ENCODE peak calls at places on chromosomes 4 and X, in seven cellular contexts. One of them, this sample, is unnamed.

GRCh38 chrX:81957900-81958545 is 756.1 kb downstream of the SH3BGRL start:
- DNase-seq in brain microvascular endothelial cell: no peak
- DNase-seq in endothelial cell: no peak
- DNase-seq in IMR-90: peak
- DNase-seq in NB4: peak
- DNase-seq in CD4-positive, alpha-beta T cell: no peak
- DNase-seq in A549: peak
- DNase-seq in this sample: no peak

GRCh38 chrX:140762061-140762460 is 52.5 kb downstream of the LINC00632 start:
- DNase-seq in brain microvascular endothelial cell: peak
- DNase-seq in endothelial cell: peak
- DNase-seq in IMR-90: peak
- DNase-seq in NB4: peak
- DNase-seq in CD4-positive, alpha-beta T cell: no peak
- DNase-seq in A549: peak
- DNase-seq in this sample: peak

GRCh38 chr4:16858275-16858752 is 40.1 kb downstream of the LDB2 start:
- DNase-seq in brain microvascular endothelial cell: peak
- DNase-seq in endothelial cell: peak
- DNase-seq in IMR-90: peak
- DNase-seq in NB4: no peak
- DNase-seq in CD4-positive, alpha-beta T cell: no peak
- DNase-seq in A549: no peak
- DNase-seq in this sample: no peak

GRCh38 chr4:177464026-177464425 is 21.8 kb upstream of the AGA start:
- DNase-seq in brain microvascular endothelial cell: no peak
- DNase-seq in endothelial cell: no peak
- DNase-seq in IMR-90: peak
- DNase-seq in NB4: no peak
- DNase-seq in CD4-positive, alpha-beta T cell: no peak
- DNase-seq in A549: no peak
- DNase-seq in this sample: no peak

GRCh38 chr4:4859010-4859798 is at the start of gene MSX1:
- DNase-seq in brain microvascular endothelial cell: peak
- DNase-seq in endothelial cell: peak
- DNase-seq in IMR-90: peak
- DNase-seq in NB4: peak
- DNase-seq in CD4-positive, alpha-beta T cell: no peak
- DNase-seq in A549: peak
- DNase-seq in this sample: peak

GRCh38 chr4:141642711-141643110 is 6.3 kb downstream of the IL15 start:
- DNase-seq in brain microvascular endothelial cell: no peak
- DNase-seq in endothelial cell: no peak
- DNase-seq in IMR-90: no peak
- DNase-seq in NB4: no peak
- DNase-seq in CD4-positive, alpha-beta T cell: no peak
- DNase-seq in A549: peak
- DNase-seq in this sample: no peak

GRCh38 chr4:40057540-40058091 is 966 bp downstream of the N4BP2 start:
- DNase-seq in brain microvascular endothelial cell: peak
- DNase-seq in endothelial cell: peak
- DNase-seq in IMR-90: peak
- DNase-seq in NB4: peak
- DNase-seq in CD4-positive, alpha-beta T cell: peak
- DNase-seq in A549: peak
- DNase-seq in this sample: peak

GRCh38 chrX:149021164-149021563 is 483.9 kb downstream of the IDS start:
- DNase-seq in brain microvascular endothelial cell: peak
- DNase-seq in endothelial cell: no peak
- DNase-seq in IMR-90: no peak
- DNase-seq in NB4: no peak
- DNase-seq in CD4-positive, alpha-beta T cell: no peak
- DNase-seq in A549: no peak
- DNase-seq in this sample: no peak

GRCh38 chr4:36243355-36244256 is 708 bp downstream of the ARAP2 start:
- DNase-seq in brain microvascular endothelial cell: no peak
- DNase-seq in endothelial cell: peak
- DNase-seq in IMR-90: peak
- DNase-seq in NB4: no peak
- DNase-seq in CD4-positive, alpha-beta T cell: peak
- DNase-seq in A549: peak
- DNase-seq in this sample: peak

GRCh38 chr4:92634891-92635290 is 331.1 kb downstream of the GRID2 start:
- DNase-seq in brain microvascular endothelial cell: no peak
- DNase-seq in endothelial cell: no peak
- DNase-seq in IMR-90: no peak
- DNase-seq in NB4: no peak
- DNase-seq in CD4-positive, alpha-beta T cell: no peak
- DNase-seq in A549: no peak
- DNase-seq in this sample: no peak

GRCh38 chr4:28774344-28774743 is 1913.7 kb downstream of the STIM2 start:
- DNase-seq in brain microvascular endothelial cell: no peak
- DNase-seq in endothelial cell: no peak
- DNase-seq in IMR-90: no peak
- DNase-seq in NB4: no peak
- DNase-seq in CD4-positive, alpha-beta T cell: no peak
- DNase-seq in A549: no peak
- DNase-seq in this sample: no peak

GRCh38 chr4:10526431-10527222 is 69.4 kb upstream of the ZNF518B start:
- DNase-seq in brain microvascular endothelial cell: no peak
- DNase-seq in endothelial cell: no peak
- DNase-seq in IMR-90: no peak
- DNase-seq in NB4: no peak
- DNase-seq in CD4-positive, alpha-beta T cell: no peak
- DNase-seq in A549: no peak
- DNase-seq in this sample: no peak

GRCh38 chrX:2521092-2521926 is 20.5 kb upstream of the DHRSX start:
- DNase-seq in brain microvascular endothelial cell: no peak
- DNase-seq in endothelial cell: no peak
- DNase-seq in IMR-90: no peak
- DNase-seq in NB4: peak
- DNase-seq in CD4-positive, alpha-beta T cell: no peak
- DNase-seq in A549: no peak
- DNase-seq in this sample: no peak

GRCh38 chrX:129478516-129478915 is 44.8 kb downstream of the SMARCA1 start:
- DNase-seq in brain microvascular endothelial cell: peak
- DNase-seq in endothelial cell: no peak
- DNase-seq in IMR-90: peak
- DNase-seq in NB4: no peak
- DNase-seq in CD4-positive, alpha-beta T cell: no peak
- DNase-seq in A549: no peak
- DNase-seq in this sample: no peak

GRCh38 chr4:154082760-154083530 is 294.1 kb upstream of the SFRP2 start:
- DNase-seq in brain microvascular endothelial cell: no peak
- DNase-seq in endothelial cell: peak
- DNase-seq in IMR-90: no peak
- DNase-seq in NB4: peak
- DNase-seq in CD4-positive, alpha-beta T cell: no peak
- DNase-seq in A549: peak
- DNase-seq in this sample: peak

GRCh38 chr4:73499996-73500765 is 18.6 kb downstream of the AFM start:
- DNase-seq in brain microvascular endothelial cell: no peak
- DNase-seq in endothelial cell: no peak
- DNase-seq in IMR-90: peak
- DNase-seq in NB4: no peak
- DNase-seq in CD4-positive, alpha-beta T cell: no peak
- DNase-seq in A549: no peak
- DNase-seq in this sample: no peak

GRCh38 chr4:156838761-156839160 is 132.8 kb downstream of the PDGFC start:
- DNase-seq in brain microvascular endothelial cell: no peak
- DNase-seq in endothelial cell: no peak
- DNase-seq in IMR-90: peak
- DNase-seq in NB4: no peak
- DNase-seq in CD4-positive, alpha-beta T cell: no peak
- DNase-seq in A549: no peak
- DNase-seq in this sample: no peak

GRCh38 chrX:71098302-71098701 is 2.7 kb downstream of the FOXO4 start:
- DNase-seq in brain microvascular endothelial cell: no peak
- DNase-seq in endothelial cell: peak
- DNase-seq in IMR-90: peak
- DNase-seq in NB4: peak
- DNase-seq in CD4-positive, alpha-beta T cell: peak
- DNase-seq in A549: peak
- DNase-seq in this sample: peak

GRCh38 chr4:4762909-4763814 is 96.3 kb upstream of the MSX1 start:
- DNase-seq in brain microvascular endothelial cell: peak
- DNase-seq in endothelial cell: peak
- DNase-seq in IMR-90: peak
- DNase-seq in NB4: peak
- DNase-seq in CD4-positive, alpha-beta T cell: no peak
- DNase-seq in A549: peak
- DNase-seq in this sample: no peak

GRCh38 chrX:129577473-129577872 is 37.4 kb downstream of the OCRL start:
- DNase-seq in brain microvascular endothelial cell: peak
- DNase-seq in endothelial cell: no peak
- DNase-seq in IMR-90: peak
- DNase-seq in NB4: no peak
- DNase-seq in CD4-positive, alpha-beta T cell: no peak
- DNase-seq in A549: peak
- DNase-seq in this sample: no peak

GRCh38 chrX:21384178-21384577 is 10.0 kb downstream of the CNKSR2 start:
- DNase-seq in brain microvascular endothelial cell: no peak
- DNase-seq in endothelial cell: no peak
- DNase-seq in IMR-90: no peak
- DNase-seq in NB4: no peak
- DNase-seq in CD4-positive, alpha-beta T cell: no peak
- DNase-seq in A549: no peak
- DNase-seq in this sample: no peak

GRCh38 chrX:21383546-21383945 is 9.3 kb downstream of the CNKSR2 start:
- DNase-seq in brain microvascular endothelial cell: no peak
- DNase-seq in endothelial cell: no peak
- DNase-seq in IMR-90: no peak
- DNase-seq in NB4: no peak
- DNase-seq in CD4-positive, alpha-beta T cell: no peak
- DNase-seq in A549: no peak
- DNase-seq in this sample: no peak

DNA sequence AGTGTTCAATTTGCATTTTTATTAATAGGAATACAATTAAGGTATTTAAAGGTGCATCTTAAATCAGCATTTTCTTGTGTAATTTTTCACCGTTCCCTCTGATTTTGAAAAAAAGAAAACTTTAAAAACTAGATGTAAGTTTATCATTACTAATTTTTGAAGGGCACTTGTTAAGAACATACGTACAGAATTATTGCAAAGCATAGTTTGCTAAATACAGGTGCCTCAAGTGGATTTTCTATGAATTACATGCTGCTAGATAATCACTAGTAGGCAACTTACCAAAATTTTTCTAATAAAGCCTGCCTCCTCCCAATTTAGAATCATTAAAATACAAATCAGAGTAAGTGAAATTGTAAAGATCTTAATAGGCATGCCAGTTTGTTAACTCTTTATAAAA is 8.5 kb downstream of the CNKSR2 start:
- DNase-seq in brain microvascular endothelial cell: no peak
- DNase-seq in endothelial cell: no peak
- DNase-seq in IMR-90: no peak
- DNase-seq in NB4: no peak
- DNase-seq in CD4-positive, alpha-beta T cell: no peak
- DNase-seq in A549: peak
- DNase-seq in this sample: no peak
- TF ChIP-seq CTCF in brain microvascular endothelial cell: peak
- TF ChIP-seq CTCF in endothelial cell: peak
- TF ChIP-seq CTCF in IMR-90: no peak
- TF ChIP-seq CTCF in NB4: no peak
- TF ChIP-seq CTCF in CD4-positive, alpha-beta T cell: peak
- TF ChIP-seq CTCF in A549: no peak
- TF ChIP-seq CTCF in this sample: peak

DNA sequence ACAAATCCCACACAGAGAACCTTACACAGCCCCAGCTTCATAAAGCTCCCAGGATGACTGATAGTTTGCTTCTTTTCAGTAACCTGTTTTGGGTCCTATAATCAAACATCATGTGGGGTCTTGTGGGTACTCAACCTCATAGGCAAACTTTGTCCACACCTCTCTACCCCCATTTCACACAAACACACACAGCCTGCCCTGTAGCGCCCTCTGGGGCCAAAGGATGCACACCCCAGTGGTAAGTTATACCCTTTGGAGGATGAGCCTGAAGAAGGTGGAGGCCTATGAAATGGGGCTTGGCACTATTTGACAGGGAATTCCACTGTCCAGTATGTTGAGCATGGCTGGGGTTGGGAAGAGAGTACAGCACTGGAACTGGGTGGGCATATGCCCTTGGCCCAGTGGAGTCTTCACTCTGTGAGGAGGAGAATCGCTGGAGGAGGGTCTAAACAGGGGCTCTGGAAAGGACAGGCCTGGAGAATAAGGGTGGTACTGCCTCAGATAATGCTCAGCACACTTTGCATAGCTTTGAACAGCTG is 30.5 kb upstream of the COL25A1 start:
- DNase-seq in brain microvascular endothelial cell: no peak
- DNase-seq in endothelial cell: peak
- DNase-seq in IMR-90: no peak
- DNase-seq in NB4: peak
- DNase-seq in CD4-positive, alpha-beta T cell: no peak
- DNase-seq in A549: no peak
- DNase-seq in this sample: no peak
- TF ChIP-seq CTCF in brain microvascular endothelial cell: peak
- TF ChIP-seq CTCF in endothelial cell: peak
- TF ChIP-seq CTCF in IMR-90: peak
- TF ChIP-seq CTCF in NB4: peak
- TF ChIP-seq CTCF in CD4-positive, alpha-beta T cell: no peak
- TF ChIP-seq CTCF in A549: no peak
- TF ChIP-seq CTCF in this sample: no peak

GRCh38 chr4:53709693-53710092 is 118.4 kb upstream of the LNX1 start:
- DNase-seq in brain microvascular endothelial cell: no peak
- DNase-seq in endothelial cell: no peak
- DNase-seq in IMR-90: no peak
- DNase-seq in NB4: no peak
- DNase-seq in CD4-positive, alpha-beta T cell: no peak
- DNase-seq in A549: no peak
- DNase-seq in this sample: no peak
- TF ChIP-seq CTCF in brain microvascular endothelial cell: peak
- TF ChIP-seq CTCF in endothelial cell: no peak
- TF ChIP-seq CTCF in IMR-90: peak
- TF ChIP-seq CTCF in NB4: no peak
- TF ChIP-seq CTCF in CD4-positive, alpha-beta T cell: no peak
- TF ChIP-seq CTCF in A549: no peak
- TF ChIP-seq CTCF in this sample: no peak

DNA sequence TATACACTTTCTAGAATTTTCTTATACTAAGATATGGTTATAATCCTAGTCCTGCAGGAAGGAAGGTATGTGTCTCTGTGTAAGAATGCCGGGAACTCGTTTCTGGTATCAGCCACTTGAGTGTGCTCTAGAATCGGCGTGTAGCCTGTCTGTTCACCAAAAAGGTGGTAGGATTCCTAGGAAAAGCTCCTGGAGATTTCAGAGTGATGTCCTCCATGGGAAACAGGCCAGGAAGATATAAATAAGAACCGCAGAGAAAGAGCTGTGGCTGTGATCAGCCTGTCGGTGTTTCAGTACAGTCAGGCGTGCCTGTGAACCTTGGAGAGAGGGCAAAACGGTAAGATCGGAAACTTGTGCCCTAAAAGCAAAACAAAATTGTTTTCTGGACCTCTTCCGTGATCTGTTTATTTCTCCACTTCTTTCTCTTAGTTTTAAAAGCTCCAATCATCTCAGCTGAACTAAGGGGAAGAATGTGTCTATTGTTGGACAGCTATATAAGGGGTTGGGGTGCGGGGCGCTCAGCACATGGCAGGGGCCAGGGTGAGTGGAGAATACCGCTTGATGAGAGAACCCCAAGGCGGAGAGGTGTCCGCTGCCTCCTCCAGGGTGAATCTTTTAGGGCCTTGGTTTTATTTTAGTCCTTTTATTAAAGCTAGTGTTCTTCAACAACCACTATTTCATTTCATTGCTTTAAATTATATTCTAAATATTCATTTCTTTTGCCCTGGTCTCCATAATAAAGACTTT is 303.8 kb upstream of the TENM3 start:
- DNase-seq in brain microvascular endothelial cell: no peak
- DNase-seq in endothelial cell: no peak
- DNase-seq in IMR-90: peak
- DNase-seq in NB4: no peak
- DNase-seq in CD4-positive, alpha-beta T cell: no peak
- DNase-seq in A549: peak
- DNase-seq in this sample: no peak
- TF ChIP-seq CTCF in brain microvascular endothelial cell: peak
- TF ChIP-seq CTCF in endothelial cell: no peak
- TF ChIP-seq CTCF in IMR-90: peak
- TF ChIP-seq CTCF in NB4: no peak
- TF ChIP-seq CTCF in CD4-positive, alpha-beta T cell: no peak
- TF ChIP-seq CTCF in A549: no peak
- TF ChIP-seq CTCF in this sample: no peak